ENCODE peak calls at places on chromosomes 1 and 21, in ten cellular contexts. One of them, this sample, is unnamed.

GRCh38 chr1:67485046-67485811 is 55.0 kb upstream of the SERBP1 start:
- DNase-seq in right cardiac atrium: no peak
- DNase-seq in iPS-NIHi11: no peak
- DNase-seq in HS-5: no peak
- DNase-seq in amniotic stem cell: peak
- DNase-seq in HTR-8/SVneo: no peak
- DNase-seq in upper lobe of left lung: no peak
- DNase-seq in GDM1: no peak
- DNase-seq in C1 segment of cervical spinal cord: no peak
- DNase-seq in substantia nigra: no peak
- DNase-seq in this sample: no peak

GRCh38 chr1:246608616-246609376 is 42.5 kb downstream of the CNST start:
- DNase-seq in HS-5: peak
- DNase-seq in substantia nigra: no peak
- DNase-seq in HTR-8/SVneo: peak
- DNase-seq in GDM1: no peak
- DNase-seq in upper lobe of left lung: no peak
- DNase-seq in amniotic stem cell: peak
- DNase-seq in iPS-NIHi11: peak
- DNase-seq in C1 segment of cervical spinal cord: no peak
- DNase-seq in right cardiac atrium: peak
- DNase-seq in this sample: peak

GRCh38 chr1:24341260-24341659 is 22.1 kb downstream of the GRHL3 start:
- DNase-seq in HTR-8/SVneo: no peak
- DNase-seq in substantia nigra: no peak
- DNase-seq in C1 segment of cervical spinal cord: no peak
- DNase-seq in iPS-NIHi11: no peak
- DNase-seq in GDM1: no peak
- DNase-seq in right cardiac atrium: no peak
- DNase-seq in amniotic stem cell: no peak
- DNase-seq in HS-5: no peak
- DNase-seq in upper lobe of left lung: no peak
- DNase-seq in this sample: no peak

GRCh38 chr21:32329776-32330175 is 31.1 kb downstream of the MRAP start:
- DNase-seq in GDM1: no peak
- DNase-seq in upper lobe of left lung: no peak
- DNase-seq in C1 segment of cervical spinal cord: no peak
- DNase-seq in iPS-NIHi11: no peak
- DNase-seq in amniotic stem cell: no peak
- DNase-seq in right cardiac atrium: no peak
- DNase-seq in substantia nigra: no peak
- DNase-seq in HS-5: peak
- DNase-seq in HTR-8/SVneo: no peak
- DNase-seq in this sample: no peak

GRCh38 chr1:113531321-113531720 is 141.0 kb downstream of the MAGI3 start:
- DNase-seq in C1 segment of cervical spinal cord: no peak
- DNase-seq in upper lobe of left lung: no peak
- DNase-seq in right cardiac atrium: no peak
- DNase-seq in substantia nigra: no peak
- DNase-seq in amniotic stem cell: no peak
- DNase-seq in HS-5: no peak
- DNase-seq in HTR-8/SVneo: no peak
- DNase-seq in iPS-NIHi11: no peak
- DNase-seq in GDM1: no peak
- DNase-seq in this sample: no peak

GRCh38 chr1:245822997-245823396 is 668.2 kb downstream of the KIF26B start:
- DNase-seq in substantia nigra: no peak
- DNase-seq in GDM1: no peak
- DNase-seq in amniotic stem cell: peak
- DNase-seq in C1 segment of cervical spinal cord: no peak
- DNase-seq in right cardiac atrium: no peak
- DNase-seq in iPS-NIHi11: peak
- DNase-seq in HTR-8/SVneo: peak
- DNase-seq in upper lobe of left lung: no peak
- DNase-seq in HS-5: peak
- DNase-seq in this sample: no peak

GRCh38 chr21:30206551-30207251 is 9.2 kb downstream of the CLDN8 start:
- DNase-seq in upper lobe of left lung: no peak
- DNase-seq in GDM1: no peak
- DNase-seq in C1 segment of cervical spinal cord: no peak
- DNase-seq in HS-5: peak
- DNase-seq in amniotic stem cell: no peak
- DNase-seq in iPS-NIHi11: no peak
- DNase-seq in substantia nigra: no peak
- DNase-seq in right cardiac atrium: no peak
- DNase-seq in HTR-8/SVneo: no peak
- DNase-seq in this sample: no peak

GRCh38 chr21:35244514-35244913 is 195.4 kb upstream of the RUNX1 start:
- DNase-seq in HTR-8/SVneo: no peak
- DNase-seq in upper lobe of left lung: no peak
- DNase-seq in substantia nigra: no peak
- DNase-seq in HS-5: no peak
- DNase-seq in iPS-NIHi11: no peak
- DNase-seq in right cardiac atrium: no peak
- DNase-seq in amniotic stem cell: no peak
- DNase-seq in GDM1: no peak
- DNase-seq in C1 segment of cervical spinal cord: no peak
- DNase-seq in this sample: no peak

GRCh38 chr1:60937720-60938119 is 144.6 kb upstream of the NFIA start:
- DNase-seq in HS-5: no peak
- DNase-seq in iPS-NIHi11: no peak
- DNase-seq in GDM1: no peak
- DNase-seq in right cardiac atrium: no peak
- DNase-seq in amniotic stem cell: no peak
- DNase-seq in C1 segment of cervical spinal cord: no peak
- DNase-seq in upper lobe of left lung: no peak
- DNase-seq in substantia nigra: no peak
- DNase-seq in HTR-8/SVneo: no peak
- DNase-seq in this sample: no peak

GRCh38 chr1:228098323-228098931 is 4.7 kb downstream of the C1orf35 start:
- DNase-seq in C1 segment of cervical spinal cord: no peak
- DNase-seq in substantia nigra: no peak
- DNase-seq in upper lobe of left lung: no peak
- DNase-seq in GDM1: no peak
- DNase-seq in iPS-NIHi11: no peak
- DNase-seq in amniotic stem cell: no peak
- DNase-seq in HS-5: no peak
- DNase-seq in HTR-8/SVneo: no peak
- DNase-seq in right cardiac atrium: no peak
- DNase-seq in this sample: no peak

GRCh38 chr1:20111452-20111851 is 7.9 kb downstream of the PLA2G2D start:
- DNase-seq in HS-5: no peak
- DNase-seq in GDM1: no peak
- DNase-seq in substantia nigra: no peak
- DNase-seq in upper lobe of left lung: no peak
- DNase-seq in right cardiac atrium: no peak
- DNase-seq in HTR-8/SVneo: no peak
- DNase-seq in C1 segment of cervical spinal cord: no peak
- DNase-seq in amniotic stem cell: no peak
- DNase-seq in iPS-NIHi11: no peak
- DNase-seq in this sample: no peak

GRCh38 chr1:86774305-86775304 is 70.2 kb downstream of the SH3GLB1 start:
- DNase-seq in right cardiac atrium: peak
- DNase-seq in iPS-NIHi11: peak
- DNase-seq in HTR-8/SVneo: peak
- DNase-seq in HS-5: peak
- DNase-seq in substantia nigra: no peak
- DNase-seq in amniotic stem cell: peak
- DNase-seq in GDM1: peak
- DNase-seq in C1 segment of cervical spinal cord: peak
- DNase-seq in upper lobe of left lung: no peak
- DNase-seq in this sample: peak

GRCh38 chr1:63103682-63104081 is 218.7 kb upstream of the FOXD3 start:
- DNase-seq in HTR-8/SVneo: no peak
- DNase-seq in amniotic stem cell: no peak
- DNase-seq in C1 segment of cervical spinal cord: no peak
- DNase-seq in upper lobe of left lung: no peak
- DNase-seq in HS-5: no peak
- DNase-seq in substantia nigra: no peak
- DNase-seq in GDM1: no peak
- DNase-seq in iPS-NIHi11: peak
- DNase-seq in right cardiac atrium: no peak
- DNase-seq in this sample: no peak

GRCh38 chr1:223810586-223810985 is 35.2 kb downstream of the TP53BP2 start:
- DNase-seq in iPS-NIHi11: no peak
- DNase-seq in C1 segment of cervical spinal cord: no peak
- DNase-seq in substantia nigra: no peak
- DNase-seq in right cardiac atrium: no peak
- DNase-seq in HS-5: no peak
- DNase-seq in HTR-8/SVneo: no peak
- DNase-seq in amniotic stem cell: no peak
- DNase-seq in upper lobe of left lung: no peak
- DNase-seq in GDM1: no peak
- DNase-seq in this sample: no peak

GRCh38 chr1:112956503-112957132 is 622 bp upstream of the SLC16A1 start:
- DNase-seq in HS-5: no peak
- DNase-seq in iPS-NIHi11: no peak
- DNase-seq in upper lobe of left lung: peak
- DNase-seq in C1 segment of cervical spinal cord: peak
- DNase-seq in right cardiac atrium: no peak
- DNase-seq in HTR-8/SVneo: no peak
- DNase-seq in substantia nigra: peak
- DNase-seq in amniotic stem cell: no peak
- DNase-seq in GDM1: no peak
- DNase-seq in this sample: peak

GRCh38 chr1:41102208-41102607 is 80.7 kb upstream of the SLFNL1 start:
- DNase-seq in C1 segment of cervical spinal cord: no peak
- DNase-seq in GDM1: no peak
- DNase-seq in amniotic stem cell: peak
- DNase-seq in iPS-NIHi11: peak
- DNase-seq in HS-5: peak
- DNase-seq in HTR-8/SVneo: peak
- DNase-seq in upper lobe of left lung: no peak
- DNase-seq in right cardiac atrium: peak
- DNase-seq in substantia nigra: peak
- DNase-seq in this sample: no peak

GRCh38 chr1:109197163-109198042 is 16.3 kb upstream of the SARS1 start:
- DNase-seq in HS-5: peak
- DNase-seq in C1 segment of cervical spinal cord: no peak
- DNase-seq in upper lobe of left lung: no peak
- DNase-seq in GDM1: no peak
- DNase-seq in amniotic stem cell: peak
- DNase-seq in iPS-NIHi11: peak
- DNase-seq in right cardiac atrium: no peak
- DNase-seq in substantia nigra: no peak
- DNase-seq in HTR-8/SVneo: peak
- DNase-seq in this sample: no peak

GRCh38 chr1:208203127-208203847 is 40.9 kb downstream of the PLXNA2 start:
- DNase-seq in GDM1: no peak
- DNase-seq in HTR-8/SVneo: no peak
- DNase-seq in amniotic stem cell: no peak
- DNase-seq in C1 segment of cervical spinal cord: no peak
- DNase-seq in iPS-NIHi11: no peak
- DNase-seq in right cardiac atrium: peak
- DNase-seq in HS-5: no peak
- DNase-seq in upper lobe of left lung: peak
- DNase-seq in substantia nigra: peak
- DNase-seq in this sample: no peak

GRCh38 chr1:203507227-203507626 is 13.3 kb downstream of the OPTC start:
- DNase-seq in upper lobe of left lung: no peak
- DNase-seq in HS-5: no peak
- DNase-seq in iPS-NIHi11: no peak
- DNase-seq in GDM1: no peak
- DNase-seq in substantia nigra: no peak
- DNase-seq in C1 segment of cervical spinal cord: no peak
- DNase-seq in amniotic stem cell: no peak
- DNase-seq in right cardiac atrium: no peak
- DNase-seq in HTR-8/SVneo: no peak
- DNase-seq in this sample: no peak

GRCh38 chr1:226046240-226046639 is 16.3 kb upstream of the H3-3A start:
- DNase-seq in iPS-NIHi11: no peak
- DNase-seq in HTR-8/SVneo: no peak
- DNase-seq in substantia nigra: no peak
- DNase-seq in right cardiac atrium: no peak
- DNase-seq in C1 segment of cervical spinal cord: no peak
- DNase-seq in GDM1: no peak
- DNase-seq in amniotic stem cell: no peak
- DNase-seq in HS-5: no peak
- DNase-seq in upper lobe of left lung: no peak
- DNase-seq in this sample: no peak

GRCh38 chr1:74463301-74463988 is 49.0 kb downstream of the LRRC53 start:
- DNase-seq in upper lobe of left lung: no peak
- DNase-seq in HTR-8/SVneo: no peak
- DNase-seq in iPS-NIHi11: no peak
- DNase-seq in HS-5: peak
- DNase-seq in right cardiac atrium: no peak
- DNase-seq in GDM1: no peak
- DNase-seq in amniotic stem cell: no peak
- DNase-seq in C1 segment of cervical spinal cord: no peak
- DNase-seq in substantia nigra: no peak
- DNase-seq in this sample: no peak

GRCh38 chr1:116836099-116836498 is 73.6 kb upstream of the PTGFRN start:
- DNase-seq in right cardiac atrium: no peak
- DNase-seq in substantia nigra: no peak
- DNase-seq in upper lobe of left lung: no peak
- DNase-seq in amniotic stem cell: no peak
- DNase-seq in C1 segment of cervical spinal cord: no peak
- DNase-seq in HTR-8/SVneo: no peak
- DNase-seq in HS-5: no peak
- DNase-seq in iPS-NIHi11: no peak
- DNase-seq in GDM1: no peak
- DNase-seq in this sample: no peak

GRCh38 chr21:43904316-43904925 is 39.4 kb downstream of the AGPAT3 start:
- DNase-seq in upper lobe of left lung: peak
- DNase-seq in amniotic stem cell: no peak
- DNase-seq in HTR-8/SVneo: no peak
- DNase-seq in HS-5: no peak
- DNase-seq in GDM1: no peak
- DNase-seq in substantia nigra: no peak
- DNase-seq in iPS-NIHi11: peak
- DNase-seq in right cardiac atrium: no peak
- DNase-seq in C1 segment of cervical spinal cord: no peak
- DNase-seq in this sample: no peak

GRCh38 chr1:161197560-161198205 is 1.2 kb downstream of the ADAMTS4 start:
- DNase-seq in C1 segment of cervical spinal cord: no peak
- DNase-seq in amniotic stem cell: no peak
- DNase-seq in right cardiac atrium: no peak
- DNase-seq in GDM1: no peak
- DNase-seq in substantia nigra: no peak
- DNase-seq in iPS-NIHi11: no peak
- DNase-seq in upper lobe of left lung: no peak
- DNase-seq in HTR-8/SVneo: no peak
- DNase-seq in HS-5: no peak
- DNase-seq in this sample: no peak

GRCh38 chr1:98025858-98026257 is 105.0 kb upstream of the DPYD start:
- DNase-seq in substantia nigra: no peak
- DNase-seq in C1 segment of cervical spinal cord: no peak
- DNase-seq in iPS-NIHi11: no peak
- DNase-seq in right cardiac atrium: no peak
- DNase-seq in HS-5: no peak
- DNase-seq in amniotic stem cell: no peak
- DNase-seq in upper lobe of left lung: no peak
- DNase-seq in GDM1: no peak
- DNase-seq in HTR-8/SVneo: no peak
- DNase-seq in this sample: no peak

GRCh38 chr1:21045351-21045750 is 131.3 kb downstream of the EIF4G3 start:
- DNase-seq in GDM1: no peak
- DNase-seq in HTR-8/SVneo: no peak
- DNase-seq in HS-5: no peak
- DNase-seq in C1 segment of cervical spinal cord: no peak
- DNase-seq in upper lobe of left lung: no peak
- DNase-seq in iPS-NIHi11: no peak
- DNase-seq in substantia nigra: no peak
- DNase-seq in amniotic stem cell: no peak
- DNase-seq in right cardiac atrium: no peak
- DNase-seq in this sample: no peak

GRCh38 chr1:22447581-22448215 is 4.0 kb upstream of the ZBTB40 start:
- DNase-seq in HS-5: peak
- DNase-seq in GDM1: no peak
- DNase-seq in amniotic stem cell: peak
- DNase-seq in right cardiac atrium: no peak
- DNase-seq in HTR-8/SVneo: peak
- DNase-seq in upper lobe of left lung: no peak
- DNase-seq in iPS-NIHi11: no peak
- DNase-seq in C1 segment of cervical spinal cord: no peak
- DNase-seq in substantia nigra: no peak
- DNase-seq in this sample: no peak

GRCh38 chr1:203278885-203279406 is 26.4 kb upstream of the BTG2 start:
- DNase-seq in amniotic stem cell: no peak
- DNase-seq in iPS-NIHi11: no peak
- DNase-seq in right cardiac atrium: no peak
- DNase-seq in GDM1: no peak
- DNase-seq in substantia nigra: no peak
- DNase-seq in HTR-8/SVneo: no peak
- DNase-seq in upper lobe of left lung: no peak
- DNase-seq in HS-5: no peak
- DNase-seq in C1 segment of cervical spinal cord: no peak
- DNase-seq in this sample: no peak